ENCODE peak calls at places on chromosomes 12 and 14, in four cellular contexts. L, T, Q and E are unnamed samples.

GRCh38 chr14:31895206-31895605 is 181.9 kb upstream of the ARHGAP5 start:
- DNase-seq in L (no peak), T (no peak), Q (no peak), E (no peak)

GRCh38 chr12:123363743-123364531 is 710 bp downstream of the SBNO1 start:
- DNase-seq in Q (peak), L (peak), T (no peak), E (peak)

GRCh38 chr12:88805692-88806091 is 225.4 kb upstream of the KITLG start:
- DNase-seq in Q (no peak), T (no peak), L (no peak), E (no peak)

GRCh38 chr12:115232455-115233156 is 548.6 kb upstream of the TBX3 start:
- DNase-seq in Q (no peak), T (no peak), L (no peak), E (no peak)

GRCh38 chr12:39431002-39431796 is 11.7 kb downstream of the KIF21A start:
- DNase-seq in L (no peak), T (no peak), Q (no peak), E (no peak)

GRCh38 chr14:79294506-79294905 is 916.8 kb downstream of the DIO2 start:
- DNase-seq in Q (no peak), L (no peak), T (no peak), E (no peak)

GRCh38 chr12:99026332-99027116 is 381.4 kb downstream of the APAF1 start:
- DNase-seq in Q (no peak), T (no peak), L (no peak), E (no peak)

GRCh38 chr12:56474389-56474788 is 6.0 kb downstream of the SPRYD4 start:
- DNase-seq in Q (no peak), L (no peak), T (no peak), E (no peak)

GRCh38 chr14:79511146-79511545 is 700.2 kb downstream of the DIO2 start:
- DNase-seq in T (no peak), Q (no peak), L (no peak), E (no peak)

GRCh38 chr12:100345020-100345767 is 11.7 kb upstream of the SLC17A8 start:
- DNase-seq in L (no peak), T (no peak), Q (no peak), E (no peak)

GRCh38 chr14:76615331-76615730 is 145.9 kb upstream of the VASH1 start:
- DNase-seq in L (no peak), Q (no peak), T (no peak), E (no peak)

GRCh38 chr14:55850803-55851202 is 267.4 kb upstream of the PELI2 start:
- DNase-seq in T (no peak), L (no peak), Q (no peak), E (peak)

GRCh38 chr14:95432152-95433093 is 84.0 kb downstream of the SYNE3 start:
- DNase-seq in Q (peak), L (peak), T (peak), E (no peak)

GRCh38 chr12:71594214-71594948 is 69.3 kb downstream of the ZFC3H1 start:
- DNase-seq in Q (no peak), L (no peak), T (no peak), E (no peak)

GRCh38 chr12:89353823-89354629 is 1.7 kb upstream of the DUSP6 start:
- DNase-seq in T (peak), L (peak), Q (peak), E (peak)

GRCh38 chr14:37603688-37604251 is 8.3 kb downstream of the TTC6 start:
- DNase-seq in T (no peak), Q (no peak), L (no peak), E (no peak)

GRCh38 chr14:44168566-44168965 is 338.5 kb downstream of the FSCB start:
- DNase-seq in L (no peak), Q (no peak), T (no peak), E (no peak)

GRCh38 chr12:12807970-12808702 is 5.0 kb upstream of the DDX47 start:
- DNase-seq in Q (no peak), T (peak), L (no peak), E (no peak)

GRCh38 chr12:115810580-115810979 is 466.9 kb downstream of the MED13L start:
- DNase-seq in Q (no peak), L (no peak), T (no peak), E (no peak)

GRCh38 chr14:69005432-69006148 is 26.5 kb upstream of the ACTN1 start:
- DNase-seq in Q (peak), T (peak), L (peak), E (peak)

GRCh38 chr14:104805326-104805678 is 4.4 kb downstream of the ZBTB42 start:
- DNase-seq in L (no peak), T (no peak), Q (no peak), E (no peak)

GRCh38 chr14:77985235-77985634 is 184.9 kb upstream of the NRXN3 start:
- DNase-seq in L (no peak), T (no peak), Q (no peak), E (no peak)

GRCh38 chr12:109606261-109607028 is 32.9 kb downstream of the MVK start:
- DNase-seq in Q (no peak), T (no peak), L (no peak), E (no peak)

GRCh38 chr12:93275589-93275988 is 102.1 kb upstream of the NUDT4 start:
- DNase-seq in Q (peak), T (no peak), L (no peak), E (no peak)

GRCh38 chr14:63357841-63358240 is 39.1 kb upstream of the GPHB5 start:
- DNase-seq in Q (no peak), T (no peak), L (no peak), E (no peak)

GRCh38 chr14:98138666-98139065 is 1133.3 kb downstream of the BCL11B start:
- DNase-seq in Q (no peak), T (no peak), L (peak), E (peak)

GRCh38 chr12:77161944-77162343 is 96.6 kb upstream of the E2F7 start:
- DNase-seq in T (no peak), Q (no peak), L (no peak), E (no peak)

GRCh38 chr12:53276511-53276910 is 8.4 kb downstream of the ESPL1 start:
- DNase-seq in L (no peak), Q (no peak), T (no peak), E (no peak)

GRCh38 chr14:23131482-23131881 is 12.4 kb upstream of the CEBPE start:
- DNase-seq in T (no peak), Q (no peak), L (no peak), E (no peak)

GRCh38 chr12:130838284-130838950 is 633 bp downstream of the STX2 start:
- DNase-seq in Q (no peak), L (no peak), T (peak), E (peak)

GRCh38 chr12:12645485-12645884 is 33.8 kb downstream of the CREBL2 start:
- DNase-seq in T (no peak), L (no peak), Q (no peak), E (no peak)

GRCh38 chr14:37167151-37168047 is 5.0 kb downstream of the SLC25A21 start:
- DNase-seq in L (no peak), T (no peak), Q (no peak), E (no peak)

GRCh38 chr12:32895688-32896437 is 714 bp downstream of the PKP2 start:
- DNase-seq in Q (peak), T (peak), L (no peak), E (no peak)

GRCh38 chr14:28651148-28651547 is 115.4 kb upstream of the FOXG1 start:
- DNase-seq in T (no peak), L (no peak), Q (no peak), E (no peak)

GRCh38 chr14:30669594-30669993 is 47.5 kb downstream of the SCFD1 start:
- DNase-seq in T (no peak), L (no peak), Q (no peak), E (no peak)

GRCh38 chr14:30679032-30679431 is 56.9 kb downstream of the SCFD1 start:
- DNase-seq in Q (no peak), T (no peak), L (no peak), E (no peak)

DNA sequence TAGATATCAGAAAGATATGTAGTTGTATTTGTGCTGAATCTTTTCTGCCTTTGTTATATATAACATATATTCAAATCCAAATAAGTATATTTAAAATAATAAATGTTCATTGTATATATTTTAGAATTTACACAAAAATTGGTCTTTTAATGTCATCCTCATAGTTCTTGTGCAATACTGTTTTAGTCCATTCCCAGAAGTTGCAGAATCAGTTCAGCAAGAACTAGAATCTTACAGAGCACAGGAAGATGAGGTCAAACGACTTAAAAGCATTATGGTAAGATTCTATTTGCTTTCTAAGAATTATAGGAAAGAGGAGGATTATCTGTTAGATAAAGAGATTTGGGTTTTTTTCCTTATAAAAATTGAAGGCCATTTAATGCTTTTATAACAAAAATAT is 51.0 kb downstream of the SCFD1 start:
- DNase-seq in Q (no peak), L (no peak), T (no peak), E (no peak)
- TF ChIP-seq POLR2A in Q (no peak), L (no peak), T (no peak), E (no peak)

GRCh38 chr12:121916719-121917118 is 1.7 kb upstream of the CFAP251 start:
- DNase-seq in L (no peak), T (peak), Q (no peak), E (no peak)

GRCh38 chr12:121915841-121916321 is 2.5 kb upstream of the CFAP251 start:
- DNase-seq in L (no peak), Q (no peak), T (no peak), E (no peak)

GRCh38 chr12:121918679-121919038 is 267 bp downstream of the CFAP251 start:
- DNase-seq in L (no peak), Q (no peak), T (no peak), E (no peak)

GRCh38 chr12:121921106-121921505 is 2.7 kb downstream of the CFAP251 start:
- DNase-seq in Q (no peak), T (no peak), L (no peak), E (no peak)

GRCh38 chr12:121917950-121918678 is at the start of gene CFAP251:
- DNase-seq in L (peak), Q (peak), T (peak), E (peak)
- H3K4me3 ChIP-seq in L (peak), Q (peak), T (no peak), E (no peak)

DNA sequence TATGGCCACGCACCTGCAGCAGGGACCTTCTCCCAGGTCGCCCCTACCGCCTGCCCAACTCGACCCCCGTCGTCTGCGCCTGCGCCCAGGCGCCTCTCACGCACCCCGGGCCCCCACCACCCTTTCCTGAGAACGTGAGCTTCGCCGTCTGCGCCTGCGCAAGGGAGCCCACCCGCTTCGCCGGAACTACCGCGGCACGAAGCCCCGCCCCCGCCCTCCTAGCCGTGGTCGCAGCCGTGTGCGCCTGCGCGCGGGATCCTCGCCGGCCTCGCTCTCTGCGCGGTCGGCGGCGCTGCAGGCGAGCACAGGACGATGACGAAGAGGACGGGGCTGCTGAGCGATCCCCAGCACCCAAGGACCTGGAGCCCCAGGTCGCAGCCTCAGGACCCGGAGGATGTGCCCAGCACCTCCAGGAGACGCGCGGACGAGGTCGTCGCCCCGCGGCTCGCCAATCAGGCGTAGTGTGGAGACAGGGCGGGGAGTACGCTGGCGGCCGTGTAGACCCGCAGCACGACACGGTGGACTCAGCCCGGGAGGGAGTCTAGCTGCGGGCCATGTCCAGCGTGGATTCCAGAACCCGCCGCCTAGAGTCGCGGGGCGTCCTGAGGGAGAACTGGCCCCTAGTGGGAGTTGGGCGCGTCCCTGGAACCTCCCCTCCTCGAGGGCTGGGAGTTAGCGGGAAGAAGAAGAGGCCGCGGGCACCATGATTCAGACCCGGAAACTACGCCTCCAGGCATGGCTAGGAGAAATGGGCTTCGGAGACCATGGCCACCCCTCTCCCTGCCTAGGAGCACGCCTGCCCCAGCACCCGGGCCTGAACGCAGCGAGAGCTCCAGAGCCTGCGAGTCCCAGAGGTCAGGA is 1120.8 kb upstream of the TMEM132C start:
- DNase-seq in T (peak), Q (peak), L (peak), E (no peak)
- TF ChIP-seq POLR2A in T (no peak), Q (no peak), L (no peak), E (no peak)

DNA sequence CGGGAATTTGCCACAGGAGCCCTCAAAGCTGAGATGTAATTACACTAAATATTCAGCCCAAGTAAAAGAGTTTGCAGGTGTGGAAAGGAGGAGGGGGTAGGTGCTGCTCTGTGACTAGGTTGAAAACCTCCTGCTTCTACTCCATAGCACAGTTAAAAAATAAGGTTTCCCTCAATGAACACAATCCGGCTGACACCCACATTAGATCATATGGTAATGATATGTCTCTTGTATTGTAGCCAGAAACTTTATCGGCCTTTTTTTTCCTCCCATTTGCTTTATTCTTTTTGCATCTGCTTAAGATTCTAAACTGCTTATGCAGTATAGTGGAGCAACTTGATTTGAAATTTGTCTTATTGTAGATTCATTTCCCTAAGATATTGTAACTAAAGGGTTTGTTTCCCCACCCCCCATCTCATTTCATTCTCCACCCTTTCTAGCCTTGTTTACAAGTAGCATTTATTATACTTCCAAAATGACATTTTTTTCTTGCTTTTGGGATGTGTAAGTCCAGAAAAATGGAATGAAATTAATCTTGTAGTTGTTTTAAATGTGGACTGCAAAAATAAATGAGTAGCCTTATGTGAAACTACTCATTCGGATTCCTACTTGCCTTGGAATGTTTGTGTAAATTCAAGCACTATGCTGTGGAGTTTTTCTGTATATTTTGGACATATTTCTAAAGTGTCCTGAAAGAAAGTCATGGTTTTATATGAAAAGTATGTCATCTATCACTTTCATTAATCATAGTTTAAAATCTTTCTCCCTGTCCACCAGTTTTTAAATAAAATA is at the start of gene DCN:
- DNase-seq in L (no peak), Q (no peak), T (no peak), E (no peak)
- H3K4me3 ChIP-seq in L (peak), Q (peak), T (peak), E (no peak)

GRCh38 chr12:57941165-57941894 is at the start of gene ATP23:
- DNase-seq in Q (peak), T (peak), L (peak), E (peak)
- TF ChIP-seq POLR2A in Q (peak), T (peak), L (peak), E (no peak)

DNA sequence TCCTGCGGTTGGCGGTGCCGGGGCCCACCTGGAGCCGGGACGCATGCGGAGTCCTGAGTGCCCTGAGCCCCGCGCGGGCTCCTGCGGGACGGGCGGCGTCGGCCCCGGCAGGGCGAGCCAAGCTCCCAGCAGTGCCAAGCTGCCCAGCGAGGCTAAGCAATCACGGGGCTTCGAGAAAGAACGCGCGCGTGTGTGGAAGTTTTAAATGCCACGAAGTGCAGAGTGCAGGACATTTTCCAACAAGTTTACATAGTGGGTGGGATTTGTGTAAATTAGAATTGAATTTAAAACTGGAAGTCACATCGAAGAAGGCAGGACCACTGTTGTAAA is 558 bp upstream of the CPM start:
- DNase-seq in Q (no peak), T (no peak), L (no peak), E (peak)
- H3K4me3 ChIP-seq in Q (peak), T (peak), L (peak), E (peak)